ENCODE peak calls at places on chromosomes 11 and 22, in eight cellular contexts. T is amniotic epithelial cell; Z is activated T-cell treated with anti-CD3 and anti-CD28 coated beads, Interleukin-2, amount 50 U/mL, for 72 hours; H is HS-5; Q is fibroblast of mammary gland; F is SW480; O is astrocyte; P is body of pancreas. X is an unnamed sample.

GRCh38 chr11:134367781-134368180 is 36.0 kb downstream of the GLB1L2 start:
- DNase-seq in T (no peak), F (no peak), Q (no peak), P (no peak), O (no peak), H (no peak), Z (no peak), X (peak)

GRCh38 chr11:131928992-131929391 is 558.6 kb downstream of the NTM start:
- DNase-seq in O (no peak), T (no peak), Q (no peak), Z (no peak), H (no peak), P (no peak), F (no peak), X (no peak)

GRCh38 chr11:46547579-46547978 is 46.2 kb downstream of the AMBRA1 start:
- DNase-seq in Z (no peak), P (no peak), H (no peak), Q (no peak), T (no peak), F (no peak), O (no peak), X (no peak)

GRCh38 chr11:46119053-46119351 is 2.3 kb downstream of the PHF21A start:
- DNase-seq in P (no peak), Q (no peak), F (no peak), O (no peak), H (no peak), Z (no peak), T (no peak), X (no peak)

GRCh38 chr11:75812542-75813040 is 2.4 kb upstream of the UVRAG start:
- DNase-seq in F (no peak), Z (no peak), Q (peak), H (no peak), T (no peak), O (no peak), P (no peak), X (no peak)

GRCh38 chr22:41582694-41583093 is 6.9 kb downstream of the PMM1 start:
- DNase-seq in F (no peak), Z (no peak), O (no peak), P (no peak), H (no peak), T (no peak), Q (no peak), X (peak)

GRCh38 chr22:17100621-17101020 is 15.8 kb downstream of the IL17RA start:
- DNase-seq in H (no peak), T (no peak), F (no peak), Z (no peak), Q (no peak), O (no peak), P (no peak), X (no peak)

GRCh38 chr11:119374632-119375394 is 6.7 kb downstream of the USP2 start:
- DNase-seq in H (no peak), Z (no peak), Q (no peak), O (no peak), F (no peak), P (no peak), T (no peak), X (no peak)

GRCh38 chr11:66042227-66043007 is 6.5 kb downstream of the GAL3ST3 start:
- DNase-seq in O (no peak), T (no peak), H (no peak), Z (no peak), Q (no peak), P (no peak), F (no peak), X (no peak)

GRCh38 chr11:11968511-11969280 is 39.7 kb downstream of the DKK3 start:
- DNase-seq in P (no peak), Z (no peak), F (no peak), Q (peak), H (no peak), T (no peak), O (no peak), X (no peak)

GRCh38 chr22:45896153-45896951 is 80.6 kb downstream of the WNT7B start:
- DNase-seq in Z (no peak), H (no peak), T (no peak), P (no peak), F (no peak), O (no peak), Q (no peak), X (peak)

GRCh38 chr11:126355324-126355925 is at the start of gene ST3GAL4:
- DNase-seq in H (no peak), P (peak), O (no peak), F (peak), Q (peak), T (peak), Z (peak), X (peak)

GRCh38 chr11:65661599-65662246 is 993 bp downstream of the RELA start:
- DNase-seq in Q (no peak), F (no peak), H (no peak), Z (no peak), P (no peak), O (no peak), T (no peak), X (no peak)

GRCh38 chr11:46315033-46315738 is 32.1 kb upstream of the DGKZ start:
- DNase-seq in Q (peak), F (peak), H (no peak), O (peak), Z (peak), P (peak), T (peak), X (no peak)

GRCh38 chr11:3824714-3825472 is 15.9 kb downstream of the RHOG start:
- DNase-seq in Z (peak), T (peak), F (peak), H (no peak), O (no peak), P (peak), Q (peak), X (no peak)

GRCh38 chr11:65708451-65708850 is 3.6 kb upstream of the KAT5 start:
- DNase-seq in F (no peak), T (no peak), Z (no peak), Q (no peak), H (no peak), P (no peak), O (no peak), X (no peak)

GRCh38 chr11:26583550-26583949 is 11.5 kb upstream of the MUC15 start:
- DNase-seq in Q (peak), O (no peak), F (no peak), Z (no peak), H (no peak), T (peak), P (no peak), X (no peak)

GRCh38 chr11:117417342-117417741 is 89.7 kb downstream of the CEP164 start:
- DNase-seq in Z (no peak), O (no peak), T (no peak), F (no peak), H (no peak), Q (no peak), P (no peak), X (no peak)

GRCh38 chr11:78259777-78260470 is 71.2 kb downstream of the USP35 start:
- DNase-seq in O (no peak), H (no peak), Z (no peak), Q (no peak), P (no peak), F (no peak), T (no peak), X (no peak)

GRCh38 chr22:44669725-44670027 is 32.3 kb upstream of the PRR5 start:
- DNase-seq in P (no peak), T (no peak), H (no peak), Z (peak), Q (peak), O (no peak), F (no peak), X (no peak)

GRCh38 chr11:93330446-93330984 is at the start of gene DEUP1:
- DNase-seq in P (peak), Z (peak), T (peak), Q (no peak), F (peak), O (peak), H (no peak), X (peak)

GRCh38 chr22:48953103-48953720 is 874.5 kb downstream of the BRD1 start:
- DNase-seq in Q (no peak), Z (no peak), F (no peak), P (no peak), H (no peak), T (no peak), O (no peak), X (peak)

GRCh38 chr11:69010964-69011623 is 2.0 kb downstream of the MRGPRF start:
- DNase-seq in H (no peak), P (peak), F (peak), T (peak), Z (peak), Q (peak), O (peak), X (peak)

GRCh38 chr22:50074551-50075042 is 10.6 kb downstream of the MLC1 start:
- DNase-seq in F (no peak), H (no peak), P (no peak), Z (no peak), T (peak), Q (no peak), O (no peak), X (no peak)

GRCh38 chr11:121291896-121292502 is 572 bp upstream of the SC5D start:
- DNase-seq in H (no peak), F (peak), P (no peak), T (peak), Z (no peak), Q (no peak), O (no peak), X (no peak)

GRCh38 chr11:116838321-116839084 is 1.1 kb upstream of the APOA1 start:
- DNase-seq in T (no peak), F (no peak), O (no peak), Q (no peak), Z (no peak), P (no peak), H (no peak), X (no peak)

GRCh38 chr11:34358258-34358665 is 452 bp upstream of the ABTB2 start:
- DNase-seq in Z (no peak), H (no peak), T (peak), F (peak), O (peak), P (peak), Q (peak), X (peak)

GRCh38 chr11:122863704-122864326 is 18.7 kb upstream of the JHY start:
- DNase-seq in F (peak), Q (peak), H (no peak), P (peak), Z (no peak), T (peak), O (peak), X (no peak)

GRCh38 chr11:109421981-109422590 is at the start of gene C11orf87:
- DNase-seq in O (no peak), Z (no peak), Q (no peak), F (no peak), H (no peak), T (no peak), P (no peak), X (no peak)

GRCh38 chr22:23677701-23677995 is 13.2 kb upstream of the RGL4 start:
- DNase-seq in F (no peak), H (no peak), P (no peak), O (no peak), Z (no peak), Q (no peak), T (no peak), X (no peak)

GRCh38 chr22:21726650-21727049 is 8.9 kb downstream of the YPEL1 start:
- DNase-seq in F (no peak), Q (no peak), T (no peak), P (no peak), Z (peak), O (no peak), H (no peak), X (no peak)

GRCh38 chr22:47369020-47369419 is 606.6 kb downstream of the TBC1D22A start:
- DNase-seq in T (no peak), P (peak), Z (no peak), H (no peak), Q (no peak), O (no peak), F (no peak), X (no peak)

X was measured in Right ventricle myocardium inferior.